ENCODE peak calls at places on chromosomes 3 and 15, in four cellular contexts. C is WTC11, P is GM12878, U is HepG2. K is an unnamed sample.

GRCh38 chr3:120855665-120856437 is 52.2 kb upstream of the STXBP5L start:
- DNase-seq in C (no peak), P (no peak), U (no peak), K (no peak)

GRCh38 chr3:197541756-197542539 is 13.8 kb downstream of the BDH1 start:
- DNase-seq in C (peak; percentile 83), P (no peak), U (no peak), K (peak; percentile 92)

GRCh38 chr3:156334841-156335545 is 214.6 kb downstream of the KCNAB1 start:
- DNase-seq in C (no peak), P (no peak), U (no peak), K (no peak)

GRCh38 chr3:150545419-150546225 is 674 bp downstream of the SERP1 start:
- DNase-seq in C (no peak), P (no peak), U (peak; percentile 7), K (peak; percentile 24)

GRCh38 chr15:79475312-79475711 is 43.2 kb downstream of the MINAR1 start:
- DNase-seq in C (no peak), P (no peak), U (no peak), K (no peak)

GRCh38 chr3:146334151-146334550 is 83.2 kb upstream of the PLSCR4 start:
- DNase-seq in C (peak; percentile 14), P (no peak), U (no peak), K (no peak)

GRCh38 chr3:53890726-53891499 is 746 bp downstream of the SELENOK start:
- DNase-seq in C (no peak), P (no peak), U (peak; percentile 44), K (no peak)

GRCh38 chr15:66879511-66879910 is 177.5 kb downstream of the SMAD6 start:
- DNase-seq in C (no peak), P (no peak), U (no peak), K (no peak)

GRCh38 chr3:68751883-68752282 is 180.5 kb downstream of the TAFA4 start:
- DNase-seq in C (no peak), P (no peak), U (no peak), K (no peak)

GRCh38 chr15:63931556-63931955 is 97.8 kb upstream of the HERC1 start:
- DNase-seq in C (no peak), P (no peak), U (no peak), K (no peak)

GRCh38 chr15:48352474-48353072 is 21.3 kb downstream of the DUT start:
- DNase-seq in C (peak; percentile 50), P (no peak), U (peak; percentile 72), K (peak; percentile 63)

GRCh38 chr3:67418539-67419529 is 235.6 kb downstream of the SUCLG2 start:
- DNase-seq in C (no peak), P (no peak), U (no peak), K (no peak)

GRCh38 chr15:58378241-58379085 is 53.3 kb upstream of the LIPC start:
- DNase-seq in C (no peak), P (no peak), U (no peak), K (no peak)

GRCh38 chr3:17011774-17012338 is 127.1 kb downstream of the PLCL2 start:
- DNase-seq in C (no peak), P (no peak), U (no peak), K (no peak)

GRCh38 chr3:138354376-138354775 is 6.0 kb downstream of the MRAS start:
- DNase-seq in C (no peak), P (no peak), U (no peak), K (no peak)

GRCh38 chr3:143307613-143308183 is 188.1 kb downstream of the CHST2 start:
- DNase-seq in C (no peak), P (peak; percentile 31), U (no peak), K (peak; percentile 86)

GRCh38 chr3:155643581-155644165 is 101.2 kb downstream of the PLCH1 start:
- DNase-seq in C (no peak), P (no peak), U (no peak), K (no peak)

GRCh38 chr3:157347577-157348303 is 88.9 kb upstream of the PTX3 start:
- DNase-seq in C (peak; percentile 89), P (no peak), U (no peak), K (peak; percentile 34)

GRCh38 chr3:78434801-78435200 is 1333.0 kb downstream of the ROBO1 start:
- DNase-seq in C (no peak), P (no peak), U (no peak), K (no peak)

GRCh38 chr3:142664311-142664710 is 59.5 kb upstream of the TRPC1 start:
- DNase-seq in C (no peak), P (no peak), U (peak; percentile 66), K (no peak)

GRCh38 chr3:155805204-155805801 is 775 bp downstream of the C3orf33 start:
- DNase-seq in C (no peak), P (no peak), U (peak; percentile 75), K (no peak)

GRCh38 chr3:43207628-43208085 is 78.7 kb upstream of the SNRK start:
- DNase-seq in C (no peak), P (peak; percentile 40), U (no peak), K (no peak)

GRCh38 chr3:128270559-128271492 is 117.5 kb downstream of the EEFSEC start:
- DNase-seq in C (peak; percentile 50), P (no peak), U (no peak), K (no peak)

GRCh38 chr3:101780661-101781060 is 1.6 kb downstream of the NXPE3 start:
- DNase-seq in C (no peak), P (no peak), U (peak; percentile 14), K (no peak)

GRCh38 chr3:87082806-87083440 is 92.0 kb upstream of the VGLL3 start:
- DNase-seq in C (no peak), P (no peak), U (peak; percentile 34), K (no peak)

GRCh38 chr3:11096266-11097135 is 57.8 kb upstream of the HRH1 start:
- DNase-seq in C (peak; percentile 34), P (no peak), U (no peak), K (peak; percentile 68)

GRCh38 chr15:75152382-75153079 is 49.2 kb upstream of the C15orf39 start:
- DNase-seq in C (no peak), P (no peak), U (no peak), K (no peak)
- TF ChIP-seq TCF7 in C (no peak), P (no peak), U (no peak), K (no peak)

DNA sequence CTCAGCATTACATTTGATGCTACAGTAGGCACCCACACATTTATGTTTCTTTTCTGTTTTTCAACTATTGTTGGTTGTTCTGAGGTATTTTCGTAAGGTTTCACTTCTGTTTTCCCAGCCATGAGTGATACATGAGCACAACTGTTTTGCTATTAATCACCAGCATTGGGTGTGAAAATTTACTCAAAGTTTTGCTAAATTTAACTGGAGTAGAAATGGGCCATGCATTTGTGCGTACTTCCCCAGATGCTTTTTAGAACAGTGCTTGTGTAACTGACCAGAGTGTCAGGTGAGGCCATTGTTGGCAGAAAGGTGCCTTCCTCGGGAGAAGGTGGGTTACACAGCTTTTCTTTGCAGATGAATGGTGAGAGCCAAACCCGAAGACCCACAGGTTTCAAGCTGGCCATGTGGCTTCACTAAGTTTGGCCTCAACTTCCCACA is 70.4 kb downstream of the ST6GAL1 start:
- DNase-seq in C (no peak), P (peak; percentile 99), U (no peak), K (no peak)
- TF ChIP-seq TCF7 in C (no peak), P (peak; percentile 62), U (no peak), K (no peak)

GRCh38 chr3:194404365-194405140 is 5.5 kb upstream of the GP5 start:
- DNase-seq in C (no peak), P (no peak), U (peak; percentile 52), K (no peak)
- TF ChIP-seq TCF7 in C (no peak), P (no peak), U (no peak), K (no peak)

GRCh38 chr3:132016061-132017041 is 18.5 kb downstream of the CPNE4 start:
- DNase-seq in C (no peak), P (no peak), U (no peak), K (no peak)

GRCh38 chr3:132020058-132020457 is 14.8 kb downstream of the CPNE4 start:
- DNase-seq in C (no peak), P (no peak), U (no peak), K (no peak)

GRCh38 chr3:132017137-132017536 is 17.7 kb downstream of the CPNE4 start:
- DNase-seq in C (no peak), P (no peak), U (no peak), K (no peak)

GRCh38 chr3:132008841-132009638 is 25.8 kb downstream of the CPNE4 start:
- DNase-seq in C (no peak), P (no peak), U (no peak), K (no peak)

DNA sequence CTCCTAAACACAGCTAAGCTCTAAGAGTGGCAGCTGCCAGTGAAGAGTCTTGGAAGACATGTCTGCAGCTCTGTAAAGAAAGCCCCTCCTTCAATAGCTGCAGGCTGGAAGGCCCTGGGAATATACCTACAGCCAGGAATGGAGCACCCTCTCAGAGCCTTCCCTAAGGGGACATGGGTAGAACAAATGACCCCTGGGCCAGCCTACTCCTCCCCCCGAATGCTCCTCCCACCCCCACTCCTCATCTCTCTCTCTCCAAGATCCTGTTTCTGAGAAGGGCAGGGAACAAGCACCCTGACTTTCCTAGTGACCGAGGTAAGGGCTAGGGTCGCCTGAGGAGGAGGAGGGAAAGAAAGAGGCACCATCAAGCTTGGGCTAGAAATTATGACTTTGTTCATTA is 20.7 kb downstream of the CPNE4 start:
- DNase-seq in C (no peak), P (no peak), U (no peak), K (no peak)
- TF ChIP-seq TCF7 in C (no peak), P (no peak), U (no peak), K (no peak)

GRCh38 chr15:85388962-85389361 is 8.6 kb downstream of the AKAP13 start:
- DNase-seq in C (no peak), P (no peak), U (no peak), K (no peak)
- TF ChIP-seq TCF7 in C (no peak), P (no peak), U (no peak), K (no peak)

DNA sequence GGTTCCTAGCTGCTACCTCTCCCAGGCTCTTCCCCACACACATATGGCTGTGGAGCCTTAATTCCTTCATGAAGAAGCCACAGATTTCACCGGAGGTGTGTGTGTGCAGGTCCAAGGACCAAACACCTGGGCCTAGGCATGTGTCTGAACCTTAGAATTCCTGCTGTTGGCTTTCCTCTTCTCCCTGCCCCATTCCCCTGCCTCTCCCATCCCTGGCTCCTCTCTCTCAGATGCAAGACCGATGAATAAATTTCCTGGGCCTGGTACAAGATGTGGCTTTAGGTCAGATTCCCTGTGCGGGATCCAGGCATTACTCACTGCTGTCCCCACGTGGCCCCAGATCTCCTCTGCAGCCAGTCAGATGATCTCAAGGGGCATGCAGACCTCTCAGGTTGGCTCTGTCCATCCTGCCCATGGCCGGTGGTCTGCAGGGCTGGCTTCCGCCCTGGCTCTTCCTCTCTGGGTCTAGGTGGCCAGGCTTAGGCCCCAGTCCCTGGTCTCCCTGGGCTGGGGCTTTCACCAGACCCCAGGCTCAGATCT is 20.4 kb downstream of the CCR9 start:
- DNase-seq in C (peak; percentile 57), P (no peak), U (peak; percentile 8), K (peak; percentile 40)
- TF ChIP-seq TCF7 in C (no peak), P (no peak), U (no peak), K (no peak)

DNA sequence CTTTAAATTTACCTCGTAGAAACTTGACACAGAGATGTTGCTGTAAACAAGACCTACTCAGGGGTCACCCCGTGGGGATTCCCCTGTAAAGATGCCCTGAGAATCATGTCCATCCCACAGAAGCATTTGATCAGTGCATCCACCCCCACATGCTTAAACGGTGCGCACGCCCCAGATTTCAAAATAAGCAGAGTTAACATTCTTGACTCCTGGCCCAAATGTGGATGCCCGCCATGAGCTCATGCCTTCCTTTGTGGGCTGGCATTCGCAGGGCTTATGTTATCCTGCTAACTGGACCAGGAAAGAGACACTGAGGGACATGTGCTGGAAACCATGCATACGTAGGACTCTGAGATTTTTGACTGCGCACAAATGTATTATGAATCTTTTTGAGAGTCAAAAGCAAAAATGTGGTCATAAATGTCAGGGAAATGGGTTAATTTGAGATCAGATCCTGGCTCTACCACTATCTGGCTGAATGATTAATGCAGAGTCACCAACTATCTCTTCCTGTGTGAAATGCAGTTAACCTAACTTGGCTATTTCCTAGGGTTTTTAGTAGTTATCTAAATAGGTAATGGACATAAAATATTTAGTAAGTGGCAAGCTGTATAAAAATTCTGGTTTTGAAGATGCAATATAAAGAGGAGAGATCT is 9.1 kb upstream of the TP63 start:
- DNase-seq in C (no peak), P (no peak), U (no peak), K (no peak)
- TF ChIP-seq TCF7 in C (no peak), P (no peak), U (no peak), K (no peak)